ENCODE peak calls at places on chromosomes 2 and 18, in five cellular contexts. K is cardiac muscle cell; A is neuronal stem cell; Y is CD8-positive, alpha-beta memory T cell; X is HCT116. N is an unnamed sample. For H3K9me3 and H3K36me3, the result is how much of the 10 kb centered on the place peaks cover.

GRCh38 chr2:138042311-138042710 is 78.0 kb downstream of the HNMT start:
- DNase-seq in K (no peak), A (no peak), Y (no peak), X (no peak), N (no peak)

GRCh38 chr2:63192889-63193778 is 142.5 kb downstream of the OTX1 start:
- DNase-seq in K (no peak), A (no peak), Y (no peak), X (no peak), N (no peak)

GRCh38 chr2:165161510-165161909 is 42.3 kb downstream of the SCN3A start:
- DNase-seq in K (no peak), A (no peak), Y (no peak), X (no peak), N (peak)

GRCh38 chr2:167411367-167411766 is 523.1 kb downstream of the XIRP2 start:
- DNase-seq in K (peak), A (no peak), Y (no peak), X (no peak), N (no peak)

GRCh38 chr2:68770271-68771111 is 35.9 kb downstream of the ARHGAP25 start:
- DNase-seq in K (no peak), A (no peak), Y (no peak), X (no peak), N (no peak)

GRCh38 chr2:151975460-151976414 is 123.1 kb downstream of the CACNB4 start:
- DNase-seq in K (no peak), A (no peak), Y (no peak), X (no peak), N (no peak)

GRCh38 chr2:72134997-72135800 is 12.5 kb downstream of the CYP26B1 start:
- DNase-seq in K (no peak), A (no peak), Y (no peak), X (no peak), N (no peak)

GRCh38 chr2:238286551-238286950 is 1.9 kb downstream of the PER2 start:
- DNase-seq in K (peak), A (no peak), Y (no peak), X (no peak), N (peak)

GRCh38 chr2:71693286-71694270 is 240.2 kb downstream of the DYSF start:
- DNase-seq in K (no peak), A (no peak), Y (no peak), X (no peak), N (no peak)

GRCh38 chr18:11849845-11850747 is 1.1 kb upstream of the CHMP1B start:
- DNase-seq in K (peak), A (no peak), Y (peak), X (peak), N (peak)

GRCh38 chr2:127648321-127648720 is 2.4 kb downstream of the GPR17 start:
- DNase-seq in K (no peak), A (no peak), Y (no peak), X (no peak), N (peak)

GRCh38 chr2:186460465-186460864 is 25.6 kb upstream of the ZC3H15 start:
- DNase-seq in K (peak), A (no peak), Y (no peak), X (no peak), N (no peak)

GRCh38 chr2:69122271-69122670 is 109.3 kb downstream of the ANTXR1 start:
- DNase-seq in K (peak), A (no peak), Y (no peak), X (no peak), N (no peak)

GRCh38 chr18:76874643-76875389 is 52.5 kb downstream of the ZNF236 start:
- DNase-seq in K (no peak), A (no peak), Y (no peak), X (peak), N (no peak)

GRCh38 chr2:28395334-28396061 is 2.8 kb downstream of the FOSL2 start:
- DNase-seq in K (peak), A (no peak), Y (no peak), X (no peak), N (peak)

GRCh38 chr2:15799432-15799827 is 140.9 kb upstream of the MYCN start:
- DNase-seq in K (no peak), A (no peak), Y (no peak), X (no peak), N (no peak)

GRCh38 chr2:20052229-20052871 is 922 bp upstream of the LAPTM4A start:
- DNase-seq in K (peak), A (no peak), Y (no peak), X (no peak), N (no peak)

GRCh38 chr18:40984856-40985255 is 970.2 kb upstream of the PIK3C3 start:
- DNase-seq in K (peak), A (no peak), Y (no peak), X (no peak), N (no peak)

GRCh38 chr2:121530210-121530562 is 494 bp upstream of the RNU4ATAC start:
- DNase-seq in K (peak), A (peak), Y (no peak), X (peak), N (peak)

GRCh38 chr2:59770651-59771050 is 782.8 kb downstream of the BCL11A start:
- DNase-seq in K (no peak), A (no peak), Y (no peak), X (no peak), N (no peak)

GRCh38 chr2:71640459-71640858 is 187.1 kb downstream of the DYSF start:
- DNase-seq in K (no peak), A (no peak), Y (no peak), X (no peak), N (no peak)

GRCh38 chr2:14634223-14634884 is 1.8 kb downstream of the LRATD1 start:
- DNase-seq in K (peak), A (peak), Y (no peak), X (no peak), N (peak)

GRCh38 chr2:171158036-171158789 is 2.5 kb downstream of the TLK1 start:
- DNase-seq in K (no peak), A (no peak), Y (no peak), X (no peak), N (no peak)

DNA sequence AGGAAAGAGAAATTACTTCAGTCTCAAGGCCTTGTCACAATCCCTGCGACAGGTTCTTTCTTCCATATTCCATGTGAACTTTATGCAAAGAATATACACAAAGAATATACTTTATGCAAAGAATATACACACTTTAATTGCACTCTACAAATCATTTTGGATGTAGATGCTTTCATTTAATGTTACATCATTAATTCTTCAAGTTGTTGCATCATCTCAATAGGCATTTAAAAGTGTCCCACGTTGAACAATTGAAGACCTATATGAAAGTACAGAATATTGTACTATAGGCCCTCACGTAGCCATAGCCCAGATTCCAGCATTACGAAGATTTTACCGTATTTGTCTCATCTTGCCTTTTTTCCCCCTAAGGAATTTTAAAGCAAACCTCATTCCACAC is 33.1 kb upstream of the MAL start:
- DNase-seq in K (no peak), A (no peak), Y (no peak), X (no peak), N (no peak)
- H3K9me3 ChIP-seq in K (under half), A (under half), Y (under half), X (under half), N (under half)

GRCh38 chr2:176130917-176131616 is 1.6 kb downstream of the HOXD8 start:
- DNase-seq in K (no peak), A (no peak), Y (no peak), X (no peak), N (no peak)
- H3K4me3 ChIP-seq in K (peak), A (no peak), Y (no peak), X (peak), N (peak)

DNA sequence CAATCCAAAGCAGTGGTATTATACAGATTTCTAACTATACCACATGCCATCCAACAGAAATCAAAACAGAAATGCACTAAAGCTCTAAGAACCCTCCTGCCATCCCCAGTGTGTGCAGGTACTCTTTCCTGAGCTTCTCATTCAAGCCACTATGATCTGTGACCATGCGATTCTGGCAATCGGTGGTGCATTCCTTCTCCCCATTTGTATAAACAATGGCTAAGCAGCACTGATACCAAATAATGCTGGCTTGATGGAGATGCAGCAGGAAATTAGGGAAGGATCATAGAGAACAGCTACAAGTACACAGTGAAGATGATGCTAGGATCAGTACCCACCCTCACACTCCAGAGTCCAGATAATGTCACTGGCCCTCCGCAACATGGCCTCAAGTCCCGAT is 51.8 kb downstream of the PPP4R1 start:
- DNase-seq in K (no peak), A (no peak), Y (no peak), X (no peak), N (no peak)
- H3K36me3 ChIP-seq in K (half or more), A (half or more), Y (under half), X (under half), N (half or more)

GRCh38 chr18:71242981-71243380 is 954.1 kb downstream of the SOCS6 start:
- DNase-seq in K (no peak), A (no peak), Y (no peak), X (no peak), N (no peak)
- H3K9me3 ChIP-seq in K (under half), A (under half), Y (under half), X (under half), N (under half)

GRCh38 chr2:191840916-191841315 is 6.0 kb downstream of the CAVIN2 start:
- DNase-seq in K (no peak), A (no peak), Y (no peak), X (no peak), N (no peak)
- H3K4me3 ChIP-seq in K (no peak), A (no peak), Y (no peak), X (no peak), N (no peak)

GRCh38 chr2:113711857-113712256 is 44.6 kb downstream of the SLC35F5 start:
- DNase-seq in K (no peak), A (no peak), Y (no peak), X (no peak), N (no peak)

GRCh38 chr2:113720167-113720566 is 36.3 kb downstream of the SLC35F5 start:
- DNase-seq in K (peak), A (no peak), Y (peak), X (no peak), N (no peak)

GRCh38 chr2:113712941-113713340 is 43.5 kb downstream of the SLC35F5 start:
- DNase-seq in K (no peak), A (no peak), Y (no peak), X (no peak), N (no peak)

DNA sequence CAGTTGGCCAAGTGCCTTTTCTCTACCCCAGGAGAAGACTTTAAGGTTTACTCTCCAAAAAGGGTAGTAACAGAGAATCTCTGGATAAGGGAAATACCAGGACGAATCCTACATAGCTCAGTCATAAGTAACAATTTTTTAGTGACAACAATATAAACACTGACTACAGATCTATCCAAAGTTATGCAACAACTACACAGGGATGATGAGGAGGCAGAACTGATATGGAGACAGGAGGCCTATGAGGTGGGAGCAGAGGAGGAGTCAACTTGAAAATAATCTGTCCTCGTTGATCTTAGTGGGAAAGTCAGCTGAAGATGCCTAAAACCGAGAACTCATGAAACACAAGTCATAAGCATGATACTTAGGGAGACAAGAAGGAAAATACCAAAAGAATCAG is 40.2 kb downstream of the SLC35F5 start:
- DNase-seq in K (peak), A (no peak), Y (no peak), X (no peak), N (no peak)
- H3K36me3 ChIP-seq in K (under half), A (half or more), Y (under half), X (under half), N (under half)

GRCh38 chr18:79729611-79730010 is 50.0 kb downstream of the CTDP1 start:
- DNase-seq in K (no peak), A (no peak), Y (no peak), X (no peak), N (no peak)
- H3K9me3 ChIP-seq in K (under half), A (half or more), Y (under half), X (under half), N (under half)

GRCh38 chr2:43074592-43075053 is 151.8 kb downstream of the ZFP36L2 start:
- DNase-seq in K (no peak), A (no peak), Y (no peak), X (no peak), N (no peak)
- H3K4me3 ChIP-seq in K (no peak), A (no peak), Y (no peak), X (no peak), N (no peak)

GRCh38 chr2:235048549-235048948 is 96.7 kb downstream of the SH3BP4 start:
- DNase-seq in K (no peak), A (no peak), Y (no peak), X (no peak), N (no peak)

GRCh38 chr2:235049069-235049468 is 97.3 kb downstream of the SH3BP4 start:
- DNase-seq in K (no peak), A (no peak), Y (no peak), X (no peak), N (no peak)

GRCh38 chr2:235045973-235046343 is 94.1 kb downstream of the SH3BP4 start:
- DNase-seq in K (no peak), A (no peak), Y (no peak), X (no peak), N (no peak)

GRCh38 chr2:235046561-235046960 is 94.7 kb downstream of the SH3BP4 start:
- DNase-seq in K (no peak), A (no peak), Y (no peak), X (no peak), N (no peak)

DNA sequence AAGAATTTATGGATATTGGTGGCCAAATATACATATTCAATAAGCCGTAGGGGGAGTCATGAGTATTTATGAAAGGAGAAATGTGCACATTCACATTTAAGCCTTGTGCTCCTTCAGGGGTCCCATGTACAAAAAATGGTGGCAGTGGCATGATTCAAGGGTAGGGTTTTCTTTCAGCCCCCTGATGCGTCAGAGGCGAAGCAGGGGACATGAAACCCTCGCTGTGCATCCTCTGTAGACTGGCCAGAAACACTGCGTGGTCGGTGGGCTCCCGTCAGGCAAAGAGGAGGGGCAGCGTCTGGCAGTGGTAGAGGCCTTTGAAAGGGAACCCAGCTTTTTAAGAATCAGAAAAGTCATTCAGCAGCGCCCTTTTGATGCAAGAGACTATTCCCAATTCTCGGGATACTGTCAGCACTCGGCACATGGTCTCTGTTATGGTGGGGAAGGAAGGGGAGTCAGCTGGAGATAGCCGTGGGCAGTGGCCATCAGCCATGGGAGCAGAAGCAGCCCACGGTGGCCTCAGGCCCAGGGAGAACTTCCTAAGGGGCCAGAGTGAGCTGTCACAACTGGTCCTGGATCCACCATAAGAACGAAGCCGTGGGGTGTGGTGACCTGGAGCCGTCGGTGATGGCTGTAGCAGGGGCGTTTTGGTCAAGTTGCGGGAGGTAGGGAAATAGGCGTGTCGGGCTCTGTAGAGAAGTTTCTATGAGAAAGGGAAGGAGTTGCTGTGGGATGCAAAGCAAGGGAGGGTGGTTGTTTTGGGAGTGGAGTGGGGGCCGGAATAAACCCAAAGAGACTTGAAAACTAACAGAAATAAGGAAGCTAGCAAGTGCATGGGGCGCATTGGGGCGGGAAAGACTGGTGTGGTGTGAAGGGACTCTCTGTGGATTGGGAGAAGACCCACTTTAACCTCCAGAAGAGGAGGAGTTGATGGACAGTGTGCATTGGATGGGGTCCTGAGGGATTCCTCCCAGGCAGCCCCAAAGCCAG is 95.6 kb downstream of the SH3BP4 start:
- DNase-seq in K (no peak), A (no peak), Y (no peak), X (no peak), N (no peak)
- H3K36me3 ChIP-seq in K (under half), A (half or more), Y (under half), X (under half), N (half or more)

DNA sequence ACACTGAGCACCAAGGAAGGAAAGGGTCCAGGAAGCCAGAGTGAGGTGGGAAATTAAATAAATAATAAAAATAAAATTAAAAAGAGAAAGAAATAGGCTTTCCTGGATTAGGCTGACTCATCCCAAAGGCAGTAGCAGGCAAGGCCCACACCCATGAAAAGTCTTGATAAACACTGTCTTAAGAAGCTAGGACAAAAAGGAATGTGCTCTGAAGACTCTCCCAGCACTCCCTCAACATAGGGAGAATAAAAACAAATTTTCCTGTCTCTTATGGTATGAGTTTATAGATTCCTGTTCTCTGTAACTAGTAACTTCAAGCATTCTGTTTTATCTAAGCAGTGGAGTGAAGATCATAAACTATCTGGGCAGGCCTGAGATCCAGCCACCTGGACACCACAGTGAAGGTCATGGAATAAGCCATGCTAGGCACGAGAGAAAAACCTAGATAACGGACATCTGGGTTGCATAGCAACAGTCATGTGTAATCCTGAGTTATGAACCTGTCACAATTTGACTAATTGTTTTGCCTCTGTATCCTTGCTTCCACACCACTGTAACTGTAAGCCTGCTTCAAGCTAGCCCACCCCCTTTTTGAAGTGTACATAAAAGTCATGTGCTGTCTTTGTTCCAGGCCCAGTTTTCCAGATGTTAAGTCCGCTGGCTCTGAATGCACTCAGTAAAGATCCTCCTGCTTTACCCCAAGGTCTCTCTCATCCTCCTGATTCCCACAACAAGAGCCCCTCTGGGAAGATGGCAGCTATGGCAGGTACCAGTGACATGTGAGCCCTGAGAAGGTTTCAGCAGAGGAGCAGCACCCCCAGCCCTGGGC is 107.8 kb downstream of the NDUFA10 start:
- DNase-seq in K (no peak), A (no peak), Y (no peak), X (peak), N (no peak)
- H3K9me3 ChIP-seq in K (under half), A (under half), Y (under half), X (under half), N (under half)